ENCODE peak calls at places on chromosome 21, in six cellular contexts. One of them, this sample, is unnamed.

GRCh38 chr21:43311303-43311817 is 115.6 kb downstream of the SIK1 start:
- DNase-seq in stimulated activated CD8-positive, alpha-beta memory T cell treated with anti-CD3 and anti-CD28 coated beads, Interleukin-2, amount 100 ng/mL, for 1 hour: no peak
- DNase-seq in fibroblast of mammary gland: no peak
- DNase-seq in pancreas: peak; percentile 46
- DNase-seq in T1000: no peak
- DNase-seq in CD8-positive, alpha-beta T cell: no peak
- DNase-seq in this sample: no peak

GRCh38 chr21:20737227-20737626 is 261.0 kb upstream of the NCAM2 start:
- DNase-seq in fibroblast of mammary gland: no peak
- DNase-seq in CD8-positive, alpha-beta T cell: no peak
- DNase-seq in T1000: no peak
- DNase-seq in pancreas: no peak
- DNase-seq in stimulated activated CD8-positive, alpha-beta memory T cell treated with anti-CD3 and anti-CD28 coated beads, Interleukin-2, amount 100 ng/mL, for 1 hour: no peak
- DNase-seq in this sample: no peak

GRCh38 chr21:44931137-44931500 is 8.7 kb upstream of the SLX9 start:
- DNase-seq in pancreas: no peak
- DNase-seq in T1000: no peak
- DNase-seq in stimulated activated CD8-positive, alpha-beta memory T cell treated with anti-CD3 and anti-CD28 coated beads, Interleukin-2, amount 100 ng/mL, for 1 hour: no peak
- DNase-seq in CD8-positive, alpha-beta T cell: peak; percentile 37
- DNase-seq in fibroblast of mammary gland: peak; percentile 56
- DNase-seq in this sample: no peak

GRCh38 chr21:36753556-36753955 is 54.6 kb downstream of the SIM2 start:
- DNase-seq in T1000: no peak
- DNase-seq in CD8-positive, alpha-beta T cell: no peak
- DNase-seq in stimulated activated CD8-positive, alpha-beta memory T cell treated with anti-CD3 and anti-CD28 coated beads, Interleukin-2, amount 100 ng/mL, for 1 hour: no peak
- DNase-seq in pancreas: no peak
- DNase-seq in fibroblast of mammary gland: peak; percentile 16
- DNase-seq in this sample: no peak

GRCh38 chr21:41147096-41147978 is 20.6 kb upstream of the BACE2 start:
- DNase-seq in pancreas: no peak
- DNase-seq in CD8-positive, alpha-beta T cell: no peak
- DNase-seq in fibroblast of mammary gland: no peak
- DNase-seq in stimulated activated CD8-positive, alpha-beta memory T cell treated with anti-CD3 and anti-CD28 coated beads, Interleukin-2, amount 100 ng/mL, for 1 hour: no peak
- DNase-seq in T1000: no peak
- DNase-seq in this sample: no peak

GRCh38 chr21:26499475-26499874 is 73.6 kb downstream of the CYYR1 start:
- DNase-seq in pancreas: no peak
- DNase-seq in stimulated activated CD8-positive, alpha-beta memory T cell treated with anti-CD3 and anti-CD28 coated beads, Interleukin-2, amount 100 ng/mL, for 1 hour: no peak
- DNase-seq in T1000: no peak
- DNase-seq in CD8-positive, alpha-beta T cell: no peak
- DNase-seq in fibroblast of mammary gland: no peak
- DNase-seq in this sample: no peak

GRCh38 chr21:37071561-37072238 is 1.2 kb downstream of the PIGP start:
- DNase-seq in fibroblast of mammary gland: peak; percentile 92
- DNase-seq in T1000: no peak
- DNase-seq in CD8-positive, alpha-beta T cell: no peak
- DNase-seq in pancreas: peak; percentile 58
- DNase-seq in stimulated activated CD8-positive, alpha-beta memory T cell treated with anti-CD3 and anti-CD28 coated beads, Interleukin-2, amount 100 ng/mL, for 1 hour: no peak
- DNase-seq in this sample: no peak

GRCh38 chr21:25578070-25578961 is 29.0 kb downstream of the MRPL39 start:
- DNase-seq in stimulated activated CD8-positive, alpha-beta memory T cell treated with anti-CD3 and anti-CD28 coated beads, Interleukin-2, amount 100 ng/mL, for 1 hour: no peak
- DNase-seq in pancreas: no peak
- DNase-seq in T1000: no peak
- DNase-seq in CD8-positive, alpha-beta T cell: no peak
- DNase-seq in fibroblast of mammary gland: peak; percentile 62
- DNase-seq in this sample: no peak

GRCh38 chr21:42160950-42161225 is 58.1 kb upstream of the ABCG1 start:
- DNase-seq in CD8-positive, alpha-beta T cell: no peak
- DNase-seq in pancreas: no peak
- DNase-seq in fibroblast of mammary gland: no peak
- DNase-seq in stimulated activated CD8-positive, alpha-beta memory T cell treated with anti-CD3 and anti-CD28 coated beads, Interleukin-2, amount 100 ng/mL, for 1 hour: no peak
- DNase-seq in T1000: no peak
- DNase-seq in this sample: no peak